ENCODE peak calls at places on chromosome 5, in ten cellular contexts. M is right lobe of liver, J is right atrium auricular region, C is heart right ventricle, F is uterus, K is cardiac muscle cell, U is body of pancreas, V is prostate gland, R is aorta, X is H1. Q is an unnamed sample.
A peak's percentile ranks its signal among the peaks of the same experiment; 100 is the strongest.

GRCh38 chr5:2752059-2752874 is 790 bp upstream of the IRX2 start:
- DNase-seq in M (no peak), J (no peak), C (no peak), F (no peak), K (no peak), U (no peak), V (no peak), R (no peak), X (peak; percentile 67), Q (peak; percentile 88)

GRCh38 chr5:156695774-156696173 is 154.3 kb upstream of the PPP1R2B start:
- DNase-seq in M (no peak), J (no peak), C (no peak), F (no peak), K (no peak), U (no peak), V (no peak), R (no peak), X (no peak), Q (no peak)

GRCh38 chr5:124746252-124746915 is at the start of gene ZNF608:
- DNase-seq in M (no peak), J (no peak), C (peak; percentile 34), F (peak; percentile 47), K (peak; percentile 92), U (peak; percentile 34), V (peak; percentile 39), R (no peak), X (peak; percentile 49), Q (peak; percentile 64)

GRCh38 chr5:132506094-132506692 is 15.6 kb upstream of the IRF1 start:
- DNase-seq in M (no peak), J (no peak), C (no peak), F (no peak), K (peak; percentile 95), U (no peak), V (no peak), R (no peak), X (no peak), Q (peak; percentile 83)

GRCh38 chr5:132653716-132654115 is 4.3 kb upstream of the IL13 start:
- DNase-seq in M (no peak), J (no peak), C (no peak), F (no peak), K (no peak), U (no peak), V (no peak), R (no peak), X (peak; percentile 45), Q (no peak)

GRCh38 chr5:150245111-150245789 is 44.3 kb downstream of the CAMK2A start:
- DNase-seq in M (no peak), J (peak; percentile 59), C (peak; percentile 79), F (peak; percentile 73), K (peak; percentile 34), U (no peak), V (no peak), R (no peak), X (no peak), Q (no peak)

GRCh38 chr5:109614316-109614715 is 75.4 kb upstream of the MAN2A1 start:
- DNase-seq in M (no peak), J (no peak), C (no peak), F (no peak), K (no peak), U (no peak), V (no peak), R (no peak), X (no peak), Q (no peak)

GRCh38 chr5:154647760-154648143 is 107.4 kb upstream of the LARP1 start:
- DNase-seq in M (no peak), J (no peak), C (no peak), F (no peak), K (peak; percentile 28), U (no peak), V (no peak), R (no peak), X (no peak), Q (no peak)

GRCh38 chr5:78835176-78835575 is 149.9 kb downstream of the ARSB start:
- DNase-seq in M (no peak), J (no peak), C (no peak), F (no peak), K (no peak), U (no peak), V (no peak), R (no peak), X (no peak), Q (no peak)

GRCh38 chr5:76819851-76820280 is 1.0 kb downstream of the F2RL1 start:
- DNase-seq in M (peak; percentile 59), J (no peak), C (no peak), F (no peak), K (no peak), U (peak; percentile 49), V (peak; percentile 6), R (peak; percentile 51), X (no peak), Q (no peak)

GRCh38 chr5:91245871-91246270 is 137.2 kb downstream of the ARRDC3 start:
- DNase-seq in M (no peak), J (no peak), C (no peak), F (no peak), K (peak; percentile 32), U (no peak), V (no peak), R (no peak), X (no peak), Q (no peak)

GRCh38 chr5:77066823-77067442 is 20.2 kb downstream of the ZBED3 start:
- DNase-seq in M (no peak), J (peak; percentile 66), C (no peak), F (no peak), K (peak; percentile 75), U (no peak), V (no peak), R (no peak), X (no peak), Q (peak; percentile 58)

DNA sequence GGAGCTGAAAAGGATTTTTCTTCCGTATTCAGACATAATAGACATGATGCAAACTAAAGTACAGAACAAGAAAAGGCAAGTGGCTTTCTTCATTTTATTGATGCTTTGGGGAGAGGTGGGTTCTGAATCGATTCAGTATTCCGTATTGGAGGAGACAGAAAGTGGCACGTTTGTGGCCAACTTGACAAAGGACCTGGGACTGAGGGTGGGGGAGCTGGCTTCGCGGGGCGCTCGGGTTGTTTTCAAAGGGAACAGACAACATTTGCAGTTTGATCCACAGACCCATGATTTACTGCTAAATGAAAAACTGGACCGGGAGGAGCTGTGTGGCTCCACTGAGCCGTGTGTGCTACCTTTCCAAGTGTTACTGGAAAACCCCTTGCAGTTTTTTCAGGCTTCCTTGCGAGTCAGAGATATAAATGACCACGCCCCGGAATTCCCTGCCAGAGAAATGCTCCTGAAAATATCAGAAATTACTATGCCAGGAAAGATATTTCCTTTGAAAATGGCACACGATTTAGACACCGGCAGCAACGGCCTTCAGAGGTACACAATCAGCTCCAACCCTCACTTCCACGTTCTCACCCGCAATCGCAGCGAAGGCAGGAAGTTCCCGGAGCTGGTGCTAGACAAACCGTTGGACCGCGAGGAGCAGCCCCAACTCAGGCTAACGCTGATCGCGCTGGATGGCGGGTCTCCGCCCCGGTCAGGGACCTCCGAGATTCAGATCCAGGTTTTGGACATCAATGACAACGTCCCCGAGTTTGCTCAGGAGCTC is 547 bp downstream of the PCDHB6 start:
- DNase-seq in M (no peak), J (no peak), C (no peak), F (no peak), K (no peak), U (no peak), V (no peak), R (no peak), X (no peak), Q (no peak)
- H3K4me3 ChIP-seq in M (no peak overlapping the region), J (no peak overlapping the region), C (peak overlapping the region; percentile 6), F (no peak overlapping the region), K (no peak overlapping the region), U (no peak overlapping the region), V (no peak overlapping the region), R (no peak overlapping the region), X (no peak overlapping the region), Q (no peak overlapping the region)

DNA sequence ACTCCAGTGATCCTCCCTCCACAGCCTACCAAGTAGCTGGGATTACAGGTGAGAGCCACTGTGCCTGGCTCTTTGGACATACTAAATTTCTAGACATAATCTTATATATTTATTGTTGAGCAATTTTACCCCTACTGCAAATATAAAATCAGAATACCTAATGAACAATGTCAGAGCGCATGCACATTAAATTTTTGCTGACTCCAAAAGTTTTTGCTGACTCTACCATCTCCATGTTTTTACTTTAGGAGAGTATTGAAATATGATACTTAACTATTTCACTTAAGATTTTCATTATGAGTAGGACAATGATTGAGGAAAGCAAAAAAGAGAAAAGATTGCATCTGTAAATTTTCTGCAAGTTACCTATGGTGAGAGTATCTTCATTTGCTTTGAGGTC is 402.3 kb downstream of the LRRC70 start:
- DNase-seq in M (no peak), J (no peak), C (no peak), F (no peak), K (no peak), U (no peak), V (no peak), R (no peak), X (no peak), Q (no peak)
- H3K9me3 ChIP-seq in M (no peaks in the 10 kb centered on the region), J (no peaks in the 10 kb centered on the region), C (peaks cover 13% of the 10 kb centered on the region), F (no peaks in the 10 kb centered on the region), K (peaks cover 3% of the 10 kb centered on the region), U (peaks cover 5% of the 10 kb centered on the region), V (no peaks in the 10 kb centered on the region), R (no peaks in the 10 kb centered on the region), X (no peaks in the 10 kb centered on the region), Q (no peaks in the 10 kb centered on the region)

DNA sequence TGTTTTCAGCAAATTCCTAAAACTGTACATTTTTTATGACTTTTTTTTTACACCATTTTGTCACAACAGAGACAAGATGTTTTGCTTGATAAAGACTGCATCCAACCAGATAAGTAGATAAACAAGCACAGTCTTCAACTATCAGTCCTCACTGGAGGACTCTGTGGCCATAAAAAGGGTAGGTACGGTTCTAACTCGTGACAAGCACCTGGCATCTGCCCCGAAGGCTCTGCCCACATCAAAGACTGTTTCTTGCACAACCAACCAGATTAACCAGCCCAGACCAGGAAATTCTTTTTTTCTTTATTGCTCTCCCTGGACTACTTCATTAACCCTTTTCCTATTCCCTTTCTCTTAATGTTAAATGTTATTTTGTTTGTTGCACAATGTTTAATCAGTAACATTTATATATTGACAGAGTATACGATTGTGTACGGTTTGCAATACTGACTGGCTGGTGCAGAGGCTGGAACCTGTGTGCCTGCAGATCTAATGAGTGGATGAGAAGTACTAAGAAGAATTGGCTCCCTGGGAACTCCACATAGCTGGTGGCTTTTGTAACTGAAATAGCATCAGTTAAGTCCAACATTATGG is 74.1 kb downstream of the SERINC5 start:
- DNase-seq in M (peak; percentile 62), J (no peak), C (no peak), F (no peak), K (peak; percentile 47), U (peak; percentile 74), V (peak; percentile 94), R (no peak), X (no peak), Q (no peak)
- H3K4me3 ChIP-seq in M (no peak overlapping the region), J (no peak overlapping the region), C (no peak overlapping the region), F (no peak overlapping the region), K (no peak overlapping the region), U (no peak overlapping the region), V (no peak overlapping the region), R (no peak overlapping the region), X (no peak overlapping the region), Q (no peak overlapping the region)

DNA sequence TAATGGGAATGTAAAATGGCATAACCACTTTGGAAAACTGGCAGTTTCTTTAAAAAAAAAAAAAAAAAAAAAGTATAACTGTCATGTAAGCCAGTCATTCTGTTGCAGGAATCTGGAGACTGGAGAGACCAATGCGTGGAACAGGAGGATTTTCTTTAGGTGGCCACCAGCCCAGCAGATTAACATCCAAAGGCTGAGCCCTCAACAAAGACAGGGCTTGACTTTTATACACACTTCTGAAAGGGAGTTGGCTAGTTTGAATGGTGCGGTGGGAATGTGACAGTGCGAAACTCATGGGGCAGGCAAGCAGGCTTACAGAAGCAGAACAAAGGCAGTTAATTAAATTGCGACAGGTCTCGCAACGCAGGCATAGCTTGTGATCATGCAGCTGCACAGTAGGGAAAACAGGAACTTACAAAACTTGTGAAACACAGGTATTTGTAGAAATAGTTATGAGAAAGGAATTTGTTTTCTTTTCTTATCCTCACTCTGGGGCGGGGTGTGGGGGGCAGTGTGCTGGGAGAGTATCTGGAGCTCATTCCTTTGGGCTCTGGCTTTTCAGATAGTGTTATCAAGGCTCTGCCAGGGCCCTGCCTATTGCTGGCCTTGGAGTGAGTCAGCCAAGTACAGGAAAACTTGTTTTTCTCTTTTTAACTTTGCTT is 12.0 kb downstream of the UIMC1 start:
- DNase-seq in M (no peak), J (peak; percentile 59), C (peak; percentile 25), F (no peak), K (peak; percentile 96), U (peak; percentile 62), V (no peak), R (peak; percentile 62), X (no peak), Q (no peak)
- H3K9me3 ChIP-seq in M (no peaks in the 10 kb centered on the region), J (no peaks in the 10 kb centered on the region), C (peaks cover 19% of the 10 kb centered on the region), F (no peaks in the 10 kb centered on the region), K (no peaks in the 10 kb centered on the region), U (no peaks in the 10 kb centered on the region), V (no peaks in the 10 kb centered on the region), R (no peaks in the 10 kb centered on the region), X (peaks cover 10% of the 10 kb centered on the region), Q (peaks cover 15% of the 10 kb centered on the region)

Q was measured in MG63.